ENCODE peak calls at places on chromosome 11, in ten cellular contexts. V, H, X, I, E, T, O, G, R and A are unnamed samples.

GRCh38 chr11:12128191-12128841 is 17.9 kb downstream of the MICAL2 start:
- DNase-seq in V (no peak), H (no peak), X (no peak), I (no peak), E (no peak), T (no peak), O (no peak), G (no peak), R (no peak), A (no peak)

GRCh38 chr11:118609380-118610219 is 2.2 kb downstream of the PHLDB1 start:
- DNase-seq in V (peak), H (no peak), X (no peak), I (peak), E (no peak), T (no peak), O (peak), G (no peak), R (peak), A (no peak)

GRCh38 chr11:61871158-61871597 is 20.2 kb downstream of the FADS3 start:
- DNase-seq in V (peak), H (peak), X (peak), I (peak), E (peak), T (peak), O (peak), G (peak), R (peak), A (peak)

GRCh38 chr11:83641511-83641910 is 355.3 kb upstream of the CCDC90B start:
- DNase-seq in V (no peak), H (peak), X (no peak), I (no peak), E (no peak), T (peak), O (no peak), G (no peak), R (no peak), A (no peak)

GRCh38 chr11:134862168-134862567 is 450.1 kb upstream of the B3GAT1 start:
- DNase-seq in V (no peak), H (no peak), X (no peak), I (no peak), E (no peak), T (no peak), O (no peak), G (no peak), R (no peak), A (no peak)

GRCh38 chr11:67534070-67534679 is 10.9 kb upstream of the CABP2 start:
- DNase-seq in V (no peak), H (no peak), X (no peak), I (no peak), E (no peak), T (no peak), O (no peak), G (no peak), R (no peak), A (peak)

GRCh38 chr11:1435820-1436467 is 46.2 kb downstream of the BRSK2 start:
- DNase-seq in V (no peak), H (no peak), X (peak), I (no peak), E (no peak), T (no peak), O (no peak), G (no peak), R (no peak), A (peak)

GRCh38 chr11:79480864-79481263 is 40.0 kb upstream of the TENM4 start:
- DNase-seq in V (no peak), H (no peak), X (no peak), I (no peak), E (no peak), T (no peak), O (no peak), G (no peak), R (no peak), A (no peak)